ENCODE peak calls at places on chromosomes 12 and 14, in five cellular contexts. G is astrocyte of the spinal cord, P is brain microvascular endothelial cell, T is neural progenitor cell, O is GM12864. V is an unnamed sample.

GRCh38 chr12:91777268-91777997 is 368.2 kb downstream of the BTG1 start:
- DNase-seq in G (no peak), P (peak), T (no peak), O (no peak), V (no peak)

GRCh38 chr12:101414533-101415119 is 7.1 kb upstream of the ARL1 start:
- DNase-seq in G (peak), P (peak), T (peak), O (no peak), V (peak)

GRCh38 chr12:106307176-106307575 is 4.6 kb downstream of the TCP11L2 start:
- DNase-seq in G (no peak), P (no peak), T (no peak), O (no peak), V (no peak)

GRCh38 chr14:50615056-50615455 is 53.0 kb downstream of the SAV1 start:
- DNase-seq in G (no peak), P (no peak), T (no peak), O (no peak), V (no peak)

GRCh38 chr12:4911316-4911994 is 1.8 kb downstream of the KCNA1 start:
- DNase-seq in G (no peak), P (no peak), T (no peak), O (no peak), V (no peak)

GRCh38 chr12:50986961-50987737 is 34.8 kb downstream of the HIGD1C start:
- DNase-seq in G (peak), P (peak), T (peak), O (no peak), V (peak)

GRCh38 chr12:50690923-50691322 is 73.0 kb upstream of the ATF1 start:
- DNase-seq in G (peak), P (no peak), T (no peak), O (no peak), V (no peak)

GRCh38 chr14:97995571-97995970 is 1198.4 kb downstream of the VRK1 start:
- DNase-seq in G (no peak), P (no peak), T (no peak), O (no peak), V (no peak)

GRCh38 chr12:124453419-124454351 is 113.7 kb downstream of the NCOR2 start:
- DNase-seq in G (peak), P (peak), T (no peak), O (peak), V (no peak)

GRCh38 chr12:3299929-3300832 is 190.8 kb upstream of the PRMT8 start:
- DNase-seq in G (peak), P (peak), T (peak), O (peak), V (peak)

GRCh38 chr12:95385646-95386045 is 88.3 kb upstream of the METAP2 start:
- DNase-seq in G (no peak), P (no peak), T (no peak), O (no peak), V (peak)

GRCh38 chr12:117202033-117202432 is 11.8 kb upstream of the FBXO21 start:
- DNase-seq in G (no peak), P (no peak), T (no peak), O (no peak), V (no peak)

GRCh38 chr12:47391566-47391965 is 311.8 kb upstream of the AMIGO2 start:
- DNase-seq in G (no peak), P (no peak), T (no peak), O (no peak), V (no peak)

GRCh38 chr12:124494751-124495129 is 72.7 kb downstream of the NCOR2 start:
- DNase-seq in G (no peak), P (no peak), T (no peak), O (no peak), V (no peak)

GRCh38 chr14:90274808-90275454 is 18.6 kb downstream of the PSMC1 start:
- DNase-seq in G (peak), P (peak), T (no peak), O (no peak), V (peak)

GRCh38 chr12:108214486-108214885 is 85.4 kb downstream of the WSCD2 start:
- DNase-seq in G (peak), P (peak), T (peak), O (no peak), V (no peak)

GRCh38 chr12:108862588-108862959 is 5.2 kb upstream of the SSH1 start:
- DNase-seq in G (no peak), P (no peak), T (no peak), O (no peak), V (no peak)

GRCh38 chr14:96805906-96806305 is 8.7 kb downstream of the VRK1 start:
- DNase-seq in G (no peak), P (no peak), T (no peak), O (no peak), V (no peak)

GRCh38 chr12:96471368-96472040 is 17.9 kb upstream of the CFAP54 start:
- DNase-seq in G (peak), P (peak), T (no peak), O (no peak), V (peak)

GRCh38 chr14:56325251-56325839 is 207.1 kb downstream of the PELI2 start:
- DNase-seq in G (peak), P (no peak), T (no peak), O (no peak), V (no peak)

GRCh38 chr12:118034429-118035193 is 18.1 kb downstream of the RFC5 start:
- DNase-seq in G (peak), P (peak), T (peak), O (no peak), V (no peak)

GRCh38 chr14:94636744-94637412 is 24.7 kb downstream of the SERPINA3 start:
- DNase-seq in G (no peak), P (peak), T (peak), O (no peak), V (no peak)

GRCh38 chr12:10249690-10250455 is 37.2 kb downstream of the GABARAPL1 start:
- DNase-seq in G (no peak), P (no peak), T (no peak), O (no peak), V (no peak)

GRCh38 chr14:96407980-96408570 is 16.1 kb downstream of the AK7 start:
- DNase-seq in G (no peak), P (no peak), T (no peak), O (no peak), V (no peak)

GRCh38 chr12:102821149-102821548 is 95.9 kb downstream of the PAH start:
- DNase-seq in G (no peak), P (no peak), T (no peak), O (no peak), V (no peak)

GRCh38 chr12:9109213-9109522 is 6.6 kb downstream of the A2M start:
- DNase-seq in G (no peak), P (no peak), T (no peak), O (no peak), V (no peak)

GRCh38 chr14:37417833-37418232 is 177.2 kb downstream of the FOXA1 start:
- DNase-seq in G (no peak), P (no peak), T (no peak), O (no peak), V (no peak)

GRCh38 chr12:770474-770873 is 18.1 kb downstream of the WNK1 start:
- DNase-seq in G (no peak), P (no peak), T (no peak), O (no peak), V (no peak)

DNA sequence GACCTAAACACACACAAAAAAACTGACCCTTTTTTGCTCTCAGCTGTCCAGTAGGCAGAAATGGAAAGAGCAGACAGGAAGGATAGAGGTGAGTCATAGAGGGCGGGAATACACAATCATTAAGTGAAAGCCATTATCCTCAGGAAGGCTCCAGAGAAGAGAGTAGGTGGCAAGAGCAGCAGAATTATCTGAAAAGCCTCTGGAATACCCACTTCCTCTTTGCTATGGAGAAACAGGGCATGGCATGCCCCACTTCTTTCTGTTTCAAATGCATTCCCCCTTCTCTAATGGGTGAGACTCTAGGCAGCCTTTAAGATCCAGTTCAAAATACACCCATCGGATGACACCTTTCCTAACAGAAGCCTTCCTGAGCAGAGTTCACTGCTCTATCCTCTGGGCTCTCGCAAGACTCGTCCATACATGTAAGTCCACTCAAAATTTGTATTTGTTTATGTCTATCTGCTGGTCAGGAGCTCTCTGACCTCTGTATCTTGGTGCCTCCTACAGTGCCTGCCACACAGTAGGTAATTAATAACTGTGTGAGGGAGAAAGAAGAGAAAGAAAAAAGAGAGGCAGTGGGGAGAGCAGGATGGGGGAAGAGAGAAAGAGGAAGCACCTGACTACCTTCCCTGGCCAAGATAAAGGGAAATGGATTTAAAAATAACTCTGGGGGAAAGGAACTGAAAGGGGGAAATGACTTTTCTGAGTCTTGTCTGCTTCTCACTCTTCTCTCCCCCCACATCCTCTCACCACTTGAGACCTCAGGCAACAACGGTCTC is 8.5 kb downstream of the KLHL33 start:
- DNase-seq in G (peak), P (peak), T (no peak), O (peak), V (no peak)
- H3K4me3 ChIP-seq in G (no peak), P (no peak), T (no peak), O (peak), V (no peak)

GRCh38 chr12:22733756-22734155 is 108.8 kb downstream of the ETNK1 start:
- DNase-seq in G (no peak), P (peak), T (no peak), O (no peak), V (no peak)

GRCh38 chr12:22728989-22729388 is 104.0 kb downstream of the ETNK1 start:
- DNase-seq in G (peak), P (no peak), T (peak), O (no peak), V (no peak)

GRCh38 chr12:22729431-22729830 is 104.5 kb downstream of the ETNK1 start:
- DNase-seq in G (no peak), P (no peak), T (no peak), O (no peak), V (no peak)

GRCh38 chr12:22731231-22731630 is 106.3 kb downstream of the ETNK1 start:
- DNase-seq in G (no peak), P (no peak), T (no peak), O (no peak), V (no peak)

GRCh38 chr12:22729898-22730443 is 105.0 kb downstream of the ETNK1 start:
- DNase-seq in G (peak), P (peak), T (no peak), O (no peak), V (peak)
- H3K4me3 ChIP-seq in G (no peak), P (no peak), T (no peak), O (no peak), V (peak)

DNA sequence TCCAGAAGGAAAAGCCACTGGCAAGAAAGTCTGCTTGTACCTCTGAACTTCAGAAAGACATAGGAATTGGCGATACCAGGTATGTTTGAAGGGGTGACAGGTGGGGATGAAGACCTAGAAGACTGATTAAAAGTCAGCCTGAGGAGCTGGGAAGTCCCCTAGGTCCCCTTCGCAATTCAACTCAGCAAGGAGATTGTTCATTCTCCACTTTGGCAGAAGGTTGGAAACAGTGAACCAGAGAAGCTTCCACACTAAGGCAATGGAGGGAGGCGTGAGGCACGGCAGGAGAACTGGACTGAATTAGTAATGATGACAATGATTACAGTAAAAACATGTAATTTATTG is 240.3 kb upstream of the TMPO start:
- DNase-seq in G (no peak), P (no peak), T (no peak), O (no peak), V (no peak)
- H3K4me3 ChIP-seq in G (no peak), P (no peak), T (no peak), O (no peak), V (no peak)

DNA sequence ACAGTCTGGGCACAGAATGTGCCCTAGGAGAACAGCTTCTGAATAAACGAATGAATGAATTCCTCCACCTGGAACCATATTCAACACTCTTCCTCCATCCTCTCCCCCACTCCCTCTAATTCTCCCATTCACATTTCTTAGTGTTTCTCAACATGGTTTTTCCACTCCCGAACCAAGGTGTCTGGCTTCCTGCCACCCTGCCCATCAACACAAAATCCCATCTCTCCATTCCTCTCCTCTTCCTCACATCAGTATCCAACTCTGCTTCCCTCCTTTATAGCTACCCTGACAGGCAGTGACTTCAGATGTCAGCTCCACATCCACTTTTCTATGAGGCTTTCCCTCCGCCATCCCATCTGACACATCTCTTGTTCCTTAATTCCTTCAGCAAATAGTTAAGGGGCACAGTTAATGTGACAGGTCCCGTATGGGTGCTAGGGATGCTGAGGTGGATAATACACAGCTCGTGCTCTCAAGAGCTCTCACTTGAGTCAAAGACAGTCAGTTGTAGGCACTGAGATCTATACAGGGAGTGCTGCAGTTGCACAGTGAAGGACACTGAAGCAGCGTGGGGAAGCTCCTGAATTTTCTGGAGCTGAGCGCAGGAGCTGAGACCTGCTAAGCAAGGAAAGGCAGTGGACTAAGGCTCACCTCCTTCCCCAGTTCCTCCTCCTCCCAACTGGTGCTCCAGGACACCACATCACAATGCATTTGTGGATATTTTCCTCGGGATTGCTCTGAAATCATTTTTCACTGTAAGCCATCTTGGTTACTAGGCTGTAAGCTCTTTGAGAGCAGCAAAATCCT is 2.7 kb downstream of the TNFRSF1A start:
- DNase-seq in G (no peak), P (no peak), T (no peak), O (no peak), V (no peak)
- H3K4me3 ChIP-seq in G (peak), P (peak), T (no peak), O (no peak), V (peak)

DNA sequence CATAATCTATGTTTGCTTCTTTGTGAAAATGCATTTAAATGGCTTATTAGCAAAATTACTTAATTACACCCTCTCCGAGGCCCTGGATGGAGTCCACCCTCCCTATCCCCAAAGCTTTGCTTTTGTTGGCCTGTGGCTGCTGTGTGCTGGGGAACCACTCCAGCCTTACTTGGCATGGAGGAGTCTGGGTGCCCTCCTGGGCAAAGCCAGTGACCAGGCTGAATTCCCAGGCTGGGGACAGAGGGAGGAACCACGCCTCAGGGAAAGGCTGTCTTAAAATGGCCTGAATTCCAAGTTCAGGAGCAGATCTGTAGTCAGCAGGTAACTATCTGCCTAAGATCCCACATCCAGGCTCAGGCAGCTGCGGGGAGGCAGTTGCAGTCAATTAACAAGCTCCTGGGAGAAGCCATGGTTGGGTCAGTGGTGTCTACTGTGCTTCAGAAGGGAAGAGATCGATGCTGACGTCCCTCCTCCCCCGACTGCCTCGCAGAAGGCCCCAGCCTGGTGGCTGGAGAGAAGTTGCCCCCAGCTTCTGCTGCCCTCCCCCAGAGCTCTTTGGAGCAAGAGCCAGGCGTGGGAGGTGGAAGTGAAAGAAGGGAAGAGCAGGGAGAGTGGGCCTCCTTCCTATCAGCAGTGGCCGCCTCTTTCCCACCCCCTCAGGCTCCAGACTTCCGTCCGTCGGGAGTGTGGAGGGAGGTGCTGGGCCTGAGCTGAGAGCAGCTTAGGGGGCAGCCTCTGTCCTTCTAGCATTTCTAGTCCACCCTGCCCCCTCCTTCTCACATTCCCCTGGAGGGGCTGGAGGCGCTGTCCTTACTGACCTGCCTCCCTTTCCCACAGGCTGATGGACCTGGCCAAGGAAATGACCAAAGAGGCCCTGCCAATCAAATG is 11.3 kb downstream of the VASH1 start:
- DNase-seq in G (peak), P (peak), T (peak), O (no peak), V (peak)
- H3K4me3 ChIP-seq in G (no peak), P (no peak), T (no peak), O (no peak), V (no peak)

GRCh38 chr12:111268738-111269572 is 99.9 kb downstream of the PHETA1 start:
- DNase-seq in G (no peak), P (no peak), T (no peak), O (no peak), V (no peak)

GRCh38 chr12:111269688-111270087 is 99.2 kb downstream of the PHETA1 start:
- DNase-seq in G (no peak), P (no peak), T (no peak), O (no peak), V (no peak)

GRCh38 chr12:111270128-111270651 is 98.7 kb downstream of the PHETA1 start:
- DNase-seq in G (no peak), P (no peak), T (no peak), O (no peak), V (no peak)

GRCh38 chr12:111270773-111271172 is 98.1 kb downstream of the PHETA1 start:
- DNase-seq in G (no peak), P (no peak), T (no peak), O (no peak), V (no peak)

GRCh38 chr12:111267171-111267570 is 101.7 kb downstream of the PHETA1 start:
- DNase-seq in G (no peak), P (no peak), T (no peak), O (no peak), V (no peak)
- H3K4me3 ChIP-seq in G (no peak), P (no peak), T (no peak), O (no peak), V (no peak)

GRCh38 chr12:63917864-63918742 is 73.6 kb downstream of the SRGAP1 start:
- DNase-seq in G (peak), P (peak), T (no peak), O (peak), V (peak)

GRCh38 chr12:63915105-63915830 is 70.8 kb downstream of the SRGAP1 start:
- DNase-seq in G (peak), P (peak), T (no peak), O (no peak), V (no peak)

GRCh38 chr12:63918788-63919300 is 74.3 kb downstream of the SRGAP1 start:
- DNase-seq in G (peak), P (peak), T (no peak), O (no peak), V (peak)

GRCh38 chr12:63916561-63917476 is 72.3 kb downstream of the SRGAP1 start:
- DNase-seq in G (peak), P (peak), T (no peak), O (no peak), V (no peak)

DNA sequence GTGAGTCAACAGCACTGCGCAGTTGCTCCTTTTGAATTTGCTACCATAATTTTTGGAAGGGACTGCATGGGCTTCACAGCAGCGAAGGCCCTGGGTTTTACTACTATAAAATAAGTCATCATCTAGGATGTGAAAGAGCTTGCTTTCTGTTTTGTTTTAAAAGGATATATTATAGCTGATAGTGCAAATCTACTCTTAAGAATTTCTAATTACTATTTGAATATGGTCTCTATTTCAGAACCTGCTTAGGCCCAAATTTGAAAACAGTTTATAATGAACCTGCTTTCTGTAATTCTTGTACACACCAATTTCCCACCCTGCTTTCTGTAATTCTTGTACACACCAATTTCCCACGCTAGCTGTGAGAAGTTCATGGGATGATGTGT is 73.0 kb downstream of the SRGAP1 start:
- DNase-seq in G (no peak), P (no peak), T (no peak), O (no peak), V (no peak)
- H3K4me3 ChIP-seq in G (no peak), P (no peak), T (no peak), O (no peak), V (no peak)

GRCh38 chr14:34018125-34018524 is 67.3 kb upstream of the EGLN3 start:
- DNase-seq in G (no peak), P (no peak), T (no peak), O (no peak), V (no peak)
- H3K4me3 ChIP-seq in G (no peak), P (no peak), T (no peak), O (peak), V (peak)

DNA sequence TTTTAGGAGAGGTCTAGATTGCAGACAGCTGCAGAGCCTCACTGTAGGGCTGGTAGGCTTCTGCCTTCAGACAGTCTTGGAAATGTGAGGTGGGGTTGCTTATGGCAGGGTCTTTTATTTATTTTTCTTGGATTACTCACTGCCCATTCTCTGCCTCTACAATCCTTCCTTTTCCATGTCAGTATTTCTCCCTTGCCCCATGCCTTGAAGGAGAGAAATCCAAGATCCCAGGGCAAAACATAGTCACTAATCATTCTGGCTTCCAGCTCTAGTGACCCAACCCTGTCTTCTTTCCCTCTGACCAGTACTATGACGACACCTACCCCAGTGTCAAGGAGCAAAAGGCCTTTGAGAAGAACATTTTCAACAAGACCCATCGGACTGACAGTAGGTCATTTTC is 17.0 kb downstream of the COPZ1 start:
- DNase-seq in G (no peak), P (no peak), T (no peak), O (no peak), V (no peak)
- H3K4me3 ChIP-seq in G (no peak), P (no peak), T (peak), O (no peak), V (no peak)

V was measured in skeletal muscle cell.